ENCODE peak calls at places on chromosomes 4 and X, in nine cellular contexts. G is T-helper 17 cell, V is keratinocyte, P is lower leg skin, I is memory B cell, K is AG09319, Y is uterus, T is D341Med, A is NT2/D1. W is an unnamed sample.

GRCh38 chrX:31832263-31832662 is 760.4 kb upstream of the FTHL17 start:
- DNase-seq in K (no peak), A (no peak), P (no peak), V (no peak), I (no peak), Y (no peak), G (no peak), T (no peak), W (no peak)

GRCh38 chr4:153152453-153153338 is 51.5 kb upstream of the TRIM2 start:
- DNase-seq in T (peak; percentile 83), G (peak; percentile 57), I (peak; percentile 29), A (no peak), K (no peak), P (peak; percentile 87), Y (no peak), V (no peak), W (no peak)

GRCh38 chr4:13966241-13967195 is 339.0 kb upstream of the BOD1L1 start:
- DNase-seq in A (no peak), V (no peak), K (no peak), T (no peak), G (no peak), P (no peak), I (no peak), Y (no peak), W (peak; percentile 60)

GRCh38 chr4:139728840-139729239 is 63.2 kb downstream of the MGST2 start:
- DNase-seq in I (no peak), A (no peak), P (no peak), T (no peak), V (no peak), G (no peak), Y (no peak), K (no peak), W (no peak)

GRCh38 chrX:10011991-10012390 is 44.8 kb downstream of the CLDN34 start:
- DNase-seq in Y (no peak), I (no peak), K (no peak), G (no peak), A (no peak), T (no peak), P (peak; percentile 52), V (no peak), W (no peak)

GRCh38 chr4:15163284-15163645 is 161.0 kb downstream of the CPEB2 start:
- DNase-seq in G (no peak), A (no peak), T (no peak), V (no peak), I (no peak), P (no peak), Y (no peak), K (no peak), W (no peak)

GRCh38 chr4:41362647-41363383 is 106.1 kb downstream of the UCHL1 start:
- DNase-seq in V (no peak), P (no peak), A (peak; percentile 88), I (no peak), G (no peak), T (peak; percentile 44), Y (no peak), K (no peak), W (no peak)

GRCh38 chr4:101020956-101021355 is 326.4 kb downstream of the PPP3CA start:
- DNase-seq in A (no peak), V (peak; percentile 11), P (no peak), Y (no peak), G (no peak), K (no peak), I (no peak), T (no peak), W (peak; percentile 7)

GRCh38 chr4:73944061-73944875 is 37.6 kb downstream of the PF4 start:
- DNase-seq in V (no peak), K (no peak), Y (no peak), I (no peak), T (peak; percentile 77), G (no peak), A (no peak), P (no peak), W (no peak)

GRCh38 chrX:134484039-134484438 is 24.1 kb downstream of the HPRT1 start:
- DNase-seq in I (no peak), A (peak; percentile 9), V (no peak), Y (no peak), P (no peak), G (no peak), K (no peak), T (no peak), W (no peak)

GRCh38 chr4:10667651-10668341 is 16.8 kb downstream of the CLNK start:
- DNase-seq in V (no peak), T (no peak), P (no peak), K (no peak), Y (no peak), G (no peak), A (no peak), I (no peak), W (no peak)

GRCh38 chrX:136745215-136746173 is 35.2 kb downstream of the ARHGEF6 start:
- DNase-seq in K (no peak), P (no peak), I (no peak), G (no peak), T (no peak), Y (no peak), A (no peak), V (no peak), W (no peak)

GRCh38 chrX:24204331-24204730 is 54.8 kb downstream of the ZFX start:
- DNase-seq in A (no peak), K (no peak), T (no peak), P (no peak), I (no peak), G (no peak), Y (no peak), V (no peak), W (no peak)

GRCh38 chr4:23369331-23369730 is 520.5 kb downstream of the PPARGC1A start:
- DNase-seq in P (no peak), A (no peak), I (no peak), Y (no peak), K (no peak), G (no peak), V (no peak), T (no peak), W (no peak)

GRCh38 chr4:122503214-122503613 is 46.7 kb upstream of the IL2 start:
- DNase-seq in I (no peak), T (no peak), V (no peak), Y (no peak), A (no peak), K (no peak), P (no peak), G (no peak), W (no peak)

GRCh38 chr4:113760094-113760851 is 1.3 kb downstream of the CAMK2D start:
- DNase-seq in Y (peak; percentile 41), V (no peak), K (no peak), T (peak; percentile 24), G (peak; percentile 18), A (no peak), P (peak; percentile 91), I (no peak), W (peak; percentile 52)

GRCh38 chr4:155025762-155026457 is 182.5 kb upstream of the NPY2R start:
- DNase-seq in K (no peak), P (no peak), G (no peak), A (peak; percentile 43), I (no peak), T (peak; percentile 68), V (no peak), Y (no peak), W (no peak)

GRCh38 chr4:7134737-7135388 is 57.5 kb upstream of the SORCS2 start:
- DNase-seq in A (no peak), G (no peak), K (peak; percentile 85), P (no peak), I (no peak), T (no peak), Y (peak; percentile 77), V (no peak), W (peak; percentile 74)

GRCh38 chr4:143372093-143372915 is 35.6 kb downstream of the GAB1 start:
- DNase-seq in Y (no peak), I (no peak), G (no peak), T (no peak), A (no peak), V (no peak), K (no peak), P (no peak), W (no peak)

W was measured in amniotic stem cell.